ENCODE peak calls at places on chromosome 14, in four cellular contexts. V is HepG2, P is K562, T is HEK293T. S is an unnamed sample.
A peak's percentile ranks its signal among the peaks of the same experiment; 100 is the strongest.

GRCh38 chr14:27411021-27411420 is 813.2 kb upstream of the NOVA1 start:
- DNase-seq in V (no peak), P (no peak), T (no peak), S (no peak)

GRCh38 chr14:75283162-75283883 is 4.7 kb downstream of the FOS start:
- DNase-seq in V (peak; percentile 54), P (peak; percentile 17), T (no peak), S (no peak)

GRCh38 chr14:71654810-71655209 is 277.4 kb upstream of the RGS6 start:
- DNase-seq in V (no peak), P (no peak), T (no peak), S (no peak)

GRCh38 chr14:72894623-72895378 is 900 bp upstream of the DPF3 start:
- DNase-seq in V (no peak), P (peak; percentile 35), T (peak; percentile 57), S (no peak)

GRCh38 chr14:105324080-105324778 is 9.7 kb downstream of the PACS2 start:
- DNase-seq in V (no peak), P (no peak), T (no peak), S (no peak)

GRCh38 chr14:51044961-51045360 is 49.9 kb downstream of the TRIM9 start:
- DNase-seq in V (no peak), P (no peak), T (no peak), S (no peak)

GRCh38 chr14:55125403-55125802 is 3.6 kb upstream of the LGALS3 start:
- DNase-seq in V (no peak), P (no peak), T (no peak), S (no peak)

GRCh38 chr14:59664741-59665140 is 88.1 kb upstream of the CCDC175 start:
- DNase-seq in V (no peak), P (no peak), T (no peak), S (no peak)

GRCh38 chr14:21136024-21136423 is 19.8 kb downstream of the OR5AU1 start:
- DNase-seq in V (peak; percentile 35), P (peak; percentile 13), T (peak; percentile 26), S (no peak)

GRCh38 chr14:43795600-43796228 is 711.4 kb downstream of the FSCB start:
- DNase-seq in V (peak; percentile 50), P (no peak), T (no peak), S (no peak)

GRCh38 chr14:94823556-94824341 is 53.8 kb upstream of the GSC start:
- DNase-seq in V (peak; percentile 65), P (peak; percentile 10), T (no peak), S (no peak)

GRCh38 chr14:56715938-56716337 is 94.3 kb downstream of the OTX2 start:
- DNase-seq in V (no peak), P (no peak), T (peak; percentile 18), S (no peak)

GRCh38 chr14:80202888-80203562 is 8.3 kb downstream of the DIO2 start:
- DNase-seq in V (peak; percentile 6), P (peak; percentile 7), T (peak; percentile 53), S (no peak)

GRCh38 chr14:47389520-47389919 is 285.9 kb downstream of the MDGA2 start:
- DNase-seq in V (no peak), P (no peak), T (peak; percentile 13), S (no peak)

GRCh38 chr14:100890451-100890850 is 13.1 kb downstream of the RTL1 start:
- DNase-seq in V (no peak), P (no peak), T (no peak), S (no peak)

GRCh38 chr14:21090940-21091663 is 7.4 kb downstream of the ZNF219 start:
- DNase-seq in V (no peak), P (no peak), T (no peak), S (no peak)

GRCh38 chr14:97638864-97639263 is 841.7 kb downstream of the VRK1 start:
- DNase-seq in V (no peak), P (no peak), T (no peak), S (no peak)

GRCh38 chr14:97640031-97640430 is 842.8 kb downstream of the VRK1 start:
- DNase-seq in V (no peak), P (no peak), T (no peak), S (no peak)

GRCh38 chr14:97644365-97644764 is 847.2 kb downstream of the VRK1 start:
- DNase-seq in V (no peak), P (no peak), T (no peak), S (no peak)

GRCh38 chr14:97642631-97643030 is 845.4 kb downstream of the VRK1 start:
- DNase-seq in V (no peak), P (no peak), T (no peak), S (no peak)

GRCh38 chr14:97641827-97642226 is 844.6 kb downstream of the VRK1 start:
- DNase-seq in V (no peak), P (no peak), T (no peak), S (no peak)
- TF ChIP-seq FOXM1 in V (no peak), P (no peak), T (no peak), S (no peak)

GRCh38 chr14:35435177-35435576 is 30.6 kb upstream of the NFKBIA start:
- DNase-seq in V (no peak), P (no peak), T (no peak), S (no peak)
- TF ChIP-seq TARDBP in V (no peak), P (no peak), T (no peak), S (no peak)

DNA sequence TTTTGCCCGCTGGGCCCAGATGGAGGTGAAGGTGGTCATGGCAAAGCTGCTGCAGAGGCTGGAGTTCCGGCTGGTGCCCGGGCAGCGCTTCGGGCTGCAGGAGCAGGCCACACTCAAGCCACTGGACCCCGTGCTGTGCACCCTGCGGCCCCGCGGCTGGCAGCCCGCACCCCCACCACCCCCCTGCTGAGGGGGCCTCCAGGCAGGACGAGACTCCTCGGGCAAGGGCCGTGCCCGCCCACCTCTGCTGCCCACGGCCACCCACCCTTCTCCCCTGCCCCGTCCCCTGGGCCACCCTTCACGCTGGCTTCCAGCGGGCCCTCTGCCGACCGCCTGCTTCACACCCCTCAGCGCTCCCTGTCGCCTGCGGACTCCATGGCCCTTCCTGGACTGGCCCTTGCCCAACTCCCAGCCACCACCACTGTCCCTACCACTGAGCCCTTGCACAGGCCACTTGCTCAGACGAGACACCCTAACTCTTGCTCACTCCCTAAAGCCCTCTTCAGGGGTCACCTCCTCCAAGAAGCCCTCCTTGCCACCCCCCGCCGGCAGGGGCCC is 42.5 kb downstream of the CYP46A1 start:
- DNase-seq in V (no peak), P (no peak), T (no peak), S (no peak)
- TF ChIP-seq FOXM1 in V (no peak), P (no peak), T (no peak), S (no peak)

DNA sequence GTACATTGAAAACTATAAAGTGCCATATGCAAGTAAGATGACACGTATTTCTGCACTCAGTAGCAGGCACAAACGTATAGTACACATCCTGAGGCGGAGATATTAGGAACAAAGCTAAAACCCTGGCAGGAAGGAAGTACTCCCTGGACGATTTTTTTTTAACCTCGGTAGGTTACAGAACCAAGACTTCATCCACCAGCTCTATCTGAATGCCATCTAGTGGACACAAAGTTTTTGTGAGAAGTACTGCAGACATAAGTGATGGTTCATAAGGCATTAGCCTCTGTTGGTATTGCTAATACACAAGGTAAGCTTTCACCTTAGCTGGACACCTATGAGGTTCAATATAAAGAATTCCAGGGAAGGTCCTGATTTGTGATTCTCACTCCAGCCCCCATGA is 83.0 kb upstream of the CCDC196 start:
- DNase-seq in V (peak; percentile 40), P (no peak), T (peak; percentile 34), S (no peak)
- TF ChIP-seq TARDBP in V (no peak), P (no peak), T (no peak), S (no peak)

GRCh38 chr14:22962061-22962676 is 5.3 kb upstream of the HAUS4 start:
- DNase-seq in V (no peak), P (no peak), T (no peak), S (no peak)
- TF ChIP-seq FOXM1 in V (no peak), P (no peak), T (no peak), S (no peak)

S was measured in GM12878.